ENCODE peak calls at places on chromosomes 5 and 9, in eight cellular contexts. One of them, this sample, is unnamed.

GRCh38 chr9:93582115-93582514 is 5.7 kb downstream of the PHF2 start:
- DNase-seq in iPS-NIHi11: no peak
- DNase-seq in AG09319: no peak
- DNase-seq in lung: peak; percentile 79
- DNase-seq in RWPE1: no peak
- DNase-seq in T-helper 17 cell: no peak
- DNase-seq in HT1080: no peak
- DNase-seq in OCI-M1: no peak
- DNase-seq in this sample: no peak

GRCh38 chr5:73370620-73371583 is 77.7 kb downstream of the FOXD1 start:
- DNase-seq in iPS-NIHi11: no peak
- DNase-seq in AG09319: peak; percentile 63
- DNase-seq in lung: no peak
- DNase-seq in RWPE1: peak; percentile 97
- DNase-seq in T-helper 17 cell: no peak
- DNase-seq in HT1080: peak; percentile 99
- DNase-seq in OCI-M1: no peak
- DNase-seq in this sample: peak; percentile 56

GRCh38 chr9:137294684-137295312 is 7.3 kb downstream of the NRARP start:
- DNase-seq in iPS-NIHi11: no peak
- DNase-seq in AG09319: no peak
- DNase-seq in lung: no peak
- DNase-seq in RWPE1: no peak
- DNase-seq in T-helper 17 cell: no peak
- DNase-seq in HT1080: no peak
- DNase-seq in OCI-M1: no peak
- DNase-seq in this sample: no peak

GRCh38 chr9:101438523-101438922 is 2.9 kb upstream of the ALDOB start:
- DNase-seq in iPS-NIHi11: no peak
- DNase-seq in AG09319: no peak
- DNase-seq in lung: no peak
- DNase-seq in RWPE1: no peak
- DNase-seq in T-helper 17 cell: no peak
- DNase-seq in HT1080: no peak
- DNase-seq in OCI-M1: no peak
- DNase-seq in this sample: no peak

GRCh38 chr5:151742870-151743294 is 15.5 kb downstream of the ATOX1 start:
- DNase-seq in iPS-NIHi11: peak; percentile 83
- DNase-seq in AG09319: no peak
- DNase-seq in lung: no peak
- DNase-seq in RWPE1: peak; percentile 79
- DNase-seq in T-helper 17 cell: no peak
- DNase-seq in HT1080: peak; percentile 73
- DNase-seq in OCI-M1: peak; percentile 8
- DNase-seq in this sample: no peak

GRCh38 chr5:91142819-91143218 is 240.3 kb downstream of the ARRDC3 start:
- DNase-seq in iPS-NIHi11: no peak
- DNase-seq in AG09319: no peak
- DNase-seq in lung: no peak
- DNase-seq in RWPE1: no peak
- DNase-seq in T-helper 17 cell: no peak
- DNase-seq in HT1080: no peak
- DNase-seq in OCI-M1: no peak
- DNase-seq in this sample: no peak

GRCh38 chr9:106893088-106893487 is 30.1 kb downstream of the ZNF462 start:
- DNase-seq in iPS-NIHi11: no peak
- DNase-seq in AG09319: no peak
- DNase-seq in lung: no peak
- DNase-seq in RWPE1: peak; percentile 38
- DNase-seq in T-helper 17 cell: no peak
- DNase-seq in HT1080: peak; percentile 91
- DNase-seq in OCI-M1: peak; percentile 73
- DNase-seq in this sample: no peak

GRCh38 chr9:94918038-94918753 is 191.7 kb downstream of the AOPEP start:
- DNase-seq in iPS-NIHi11: no peak
- DNase-seq in AG09319: no peak
- DNase-seq in lung: no peak
- DNase-seq in RWPE1: no peak
- DNase-seq in T-helper 17 cell: no peak
- DNase-seq in HT1080: no peak
- DNase-seq in OCI-M1: no peak
- DNase-seq in this sample: no peak

GRCh38 chr5:75007537-75007847 is 44.9 kb downstream of the GCNT4 start:
- DNase-seq in iPS-NIHi11: no peak
- DNase-seq in AG09319: no peak
- DNase-seq in lung: no peak
- DNase-seq in RWPE1: no peak
- DNase-seq in T-helper 17 cell: no peak
- DNase-seq in HT1080: no peak
- DNase-seq in OCI-M1: no peak
- DNase-seq in this sample: no peak

GRCh38 chr9:126500600-126501382 is 112.9 kb upstream of the LMX1B start:
- DNase-seq in iPS-NIHi11: peak; percentile 92
- DNase-seq in AG09319: peak; percentile 31
- DNase-seq in lung: peak; percentile 63
- DNase-seq in RWPE1: peak; percentile 90
- DNase-seq in T-helper 17 cell: peak; percentile 57
- DNase-seq in HT1080: peak; percentile 79
- DNase-seq in OCI-M1: peak; percentile 74
- DNase-seq in this sample: peak; percentile 32

GRCh38 chr5:139517683-139518564 is 35.4 kb upstream of the STING1 start:
- DNase-seq in iPS-NIHi11: peak; percentile 97
- DNase-seq in AG09319: peak; percentile 54
- DNase-seq in lung: peak; percentile 91
- DNase-seq in RWPE1: peak; percentile 95
- DNase-seq in T-helper 17 cell: peak; percentile 92
- DNase-seq in HT1080: peak; percentile 84
- DNase-seq in OCI-M1: peak; percentile 95
- DNase-seq in this sample: peak; percentile 72

GRCh38 chr9:124392855-124393460 is 22.3 kb downstream of the PSMB7 start:
- DNase-seq in iPS-NIHi11: peak; percentile 53
- DNase-seq in AG09319: peak; percentile 73
- DNase-seq in lung: no peak
- DNase-seq in RWPE1: peak; percentile 98
- DNase-seq in T-helper 17 cell: no peak
- DNase-seq in HT1080: peak; percentile 99
- DNase-seq in OCI-M1: no peak
- DNase-seq in this sample: no peak

GRCh38 chr5:86461169-86461956 is 156.4 kb upstream of the COX7C start:
- DNase-seq in iPS-NIHi11: no peak
- DNase-seq in AG09319: no peak
- DNase-seq in lung: no peak
- DNase-seq in RWPE1: no peak
- DNase-seq in T-helper 17 cell: no peak
- DNase-seq in HT1080: peak; percentile 40
- DNase-seq in OCI-M1: peak; percentile 21
- DNase-seq in this sample: no peak

GRCh38 chr5:40615586-40616193 is 64.0 kb upstream of the PTGER4 start:
- DNase-seq in iPS-NIHi11: no peak
- DNase-seq in AG09319: no peak
- DNase-seq in lung: no peak
- DNase-seq in RWPE1: no peak
- DNase-seq in T-helper 17 cell: no peak
- DNase-seq in HT1080: peak; percentile 26
- DNase-seq in OCI-M1: peak; percentile 51
- DNase-seq in this sample: no peak

GRCh38 chr9:124574944-124575343 is 67.7 kb upstream of the NR5A1 start:
- DNase-seq in iPS-NIHi11: no peak
- DNase-seq in AG09319: no peak
- DNase-seq in lung: no peak
- DNase-seq in RWPE1: peak; percentile 90
- DNase-seq in T-helper 17 cell: no peak
- DNase-seq in HT1080: peak; percentile 94
- DNase-seq in OCI-M1: no peak
- DNase-seq in this sample: no peak

GRCh38 chr9:105066265-105066865 is 138.4 kb upstream of the ABCA1 start:
- DNase-seq in iPS-NIHi11: no peak
- DNase-seq in AG09319: no peak
- DNase-seq in lung: no peak
- DNase-seq in RWPE1: no peak
- DNase-seq in T-helper 17 cell: no peak
- DNase-seq in HT1080: no peak
- DNase-seq in OCI-M1: no peak
- DNase-seq in this sample: no peak

GRCh38 chr5:150122158-150122510 is 33.5 kb downstream of the PDGFRB start:
- DNase-seq in iPS-NIHi11: peak; percentile 80
- DNase-seq in AG09319: no peak
- DNase-seq in lung: no peak
- DNase-seq in RWPE1: peak; percentile 59
- DNase-seq in T-helper 17 cell: no peak
- DNase-seq in HT1080: no peak
- DNase-seq in OCI-M1: peak; percentile 54
- DNase-seq in this sample: no peak